ENCODE peak calls at places on chromosomes 7 and 10, in six cellular contexts. V is endodermal cell; J is upper lobe of right lung; C is upper lobe of left lung; T is CD8-positive, alpha-beta T cell; L is tibial nerve. E is an unnamed sample. For H3K4me1, the result is how much of the 10 kb centered on the place peaks cover.

GRCh38 chr7:64685741-64686140 is 19.8 kb downstream of the ZNF107 start:
- DNase-seq in L (no peak), V (no peak), T (no peak), C (no peak), J (no peak), E (no peak)

GRCh38 chr7:42082144-42082543 is 154.9 kb downstream of the GLI3 start:
- DNase-seq in J (no peak), V (no peak), T (no peak), C (no peak), L (no peak), E (no peak)

GRCh38 chr10:64430690-64431323 is 909.6 kb downstream of the REEP3 start:
- DNase-seq in C (no peak), V (peak), J (no peak), T (no peak), L (no peak), E (no peak)

GRCh38 chr10:9709849-9710248 is 1307.8 kb upstream of the CELF2 start:
- DNase-seq in J (no peak), L (no peak), T (no peak), C (no peak), V (no peak), E (no peak)

GRCh38 chr10:89029201-89029600 is 38.6 kb downstream of the FAS start:
- DNase-seq in V (no peak), L (no peak), J (no peak), C (no peak), T (no peak), E (no peak)

GRCh38 chr10:4353059-4353655 is 472.9 kb upstream of the AKR1E2 start:
- DNase-seq in V (peak), J (no peak), T (no peak), L (no peak), C (no peak), E (no peak)

GRCh38 chr7:64463636-64464375 is 99.1 kb downstream of the ZNF680 start:
- DNase-seq in L (peak), C (peak), T (no peak), V (no peak), J (no peak), E (peak)

GRCh38 chr7:44286182-44286617 is 39.2 kb downstream of the CAMK2B start:
- DNase-seq in C (peak), L (no peak), J (peak), V (peak), T (no peak), E (peak)

GRCh38 chr7:90961037-90961725 is 303.1 kb upstream of the FZD1 start:
- DNase-seq in T (no peak), J (no peak), V (no peak), C (no peak), L (no peak), E (no peak)

GRCh38 chr10:104045151-104046089 is 40.3 kb downstream of the COL17A1 start:
- DNase-seq in V (peak), C (peak), T (peak), J (no peak), L (no peak), E (no peak)

GRCh38 chr10:70743879-70744278 is 41.3 kb downstream of the TBATA start:
- DNase-seq in V (no peak), T (no peak), L (no peak), C (no peak), J (peak), E (peak)

GRCh38 chr10:3636356-3637181 is 148.4 kb downstream of the KLF6 start:
- DNase-seq in V (no peak), J (no peak), T (no peak), L (no peak), C (no peak), E (no peak)

GRCh38 chr7:27883726-27884125 is 143.8 kb downstream of the TAX1BP1 start:
- DNase-seq in J (no peak), V (no peak), C (no peak), L (no peak), T (no peak), E (no peak)

GRCh38 chr10:71359364-71360046 is 37.2 kb upstream of the CDH23 start:
- DNase-seq in V (no peak), C (no peak), L (no peak), J (peak), T (no peak), E (no peak)

GRCh38 chr7:108408294-108409004 is 47.8 kb downstream of the NRCAM start:
- DNase-seq in J (no peak), C (no peak), L (no peak), V (no peak), T (no peak), E (no peak)

GRCh38 chr7:44162785-44163395 is 21.8 kb upstream of the MYL7 start:
- DNase-seq in V (peak), C (no peak), L (no peak), T (no peak), J (no peak), E (no peak)

GRCh38 chr10:34249634-34250033 is 565.5 kb downstream of the PARD3 start:
- DNase-seq in V (peak), T (no peak), C (no peak), J (no peak), L (no peak), E (no peak)

GRCh38 chr10:83469719-83470336 is 669.5 kb upstream of the GHITM start:
- DNase-seq in V (no peak), T (no peak), L (no peak), J (no peak), C (no peak), E (no peak)

DNA sequence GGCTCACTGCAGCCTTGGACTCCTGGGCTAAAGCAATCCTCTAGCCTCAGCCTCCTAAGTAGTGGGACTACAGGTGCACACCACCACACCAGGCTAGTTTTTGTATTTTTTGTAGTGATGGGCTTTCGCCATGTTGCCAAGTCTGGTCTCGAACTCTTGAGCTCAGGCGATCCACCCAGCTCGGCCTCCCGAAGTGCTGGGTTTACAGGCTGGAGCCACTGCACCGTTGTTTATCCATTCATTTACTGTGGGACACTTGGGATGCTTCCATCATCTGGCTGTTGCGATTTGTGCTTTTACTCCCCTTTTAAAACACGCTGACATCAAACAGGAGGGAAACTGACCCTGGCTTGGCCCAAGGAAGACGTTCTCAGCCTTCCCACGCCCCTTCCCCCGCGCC is 30.5 kb upstream of the SMARCD3 start:
- DNase-seq in T (no peak), V (no peak), L (no peak), C (no peak), J (no peak), E (no peak)
- TF ChIP-seq CTCF in T (no peak), V (no peak), L (no peak), C (no peak), J (no peak), E (no peak)

DNA sequence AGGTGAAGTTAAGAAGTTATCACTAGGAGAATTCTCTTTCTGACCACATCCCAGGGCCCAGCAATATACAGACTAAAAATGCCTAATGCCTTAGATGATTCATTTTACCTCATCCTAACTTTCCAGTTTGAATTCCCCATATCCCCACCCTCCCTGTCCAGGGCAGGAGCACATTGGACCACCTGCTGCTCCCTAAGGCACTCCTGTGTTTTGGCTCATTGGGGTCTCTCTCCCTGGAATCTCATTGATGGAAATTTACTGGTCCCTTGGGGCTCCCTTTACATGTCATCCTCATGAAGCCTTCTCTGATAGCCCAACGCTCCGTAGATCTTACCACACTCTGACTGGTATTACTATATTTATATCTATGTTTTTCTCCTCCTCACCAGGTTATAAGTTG is 2.7 kb downstream of the IL2RA start:
- DNase-seq in T (peak), L (no peak), J (no peak), V (peak), C (no peak), E (no peak)
- H3K4me1 ChIP-seq in T (under half), L (under half), J (under half), V (under half), C (under half), E (under half)

GRCh38 chr10:47031251-47031952 is 120.2 kb downstream of the PTPN20 start:
- DNase-seq in T (peak), J (peak), C (peak), L (peak), V (peak), E (no peak)
- TF ChIP-seq CTCF in T (no peak), J (no peak), C (no peak), L (no peak), V (peak), E (no peak)

GRCh38 chr10:11142809-11143208 is 125.1 kb downstream of the CELF2 start:
- DNase-seq in C (no peak), L (no peak), T (no peak), J (no peak), V (no peak), E (no peak)

GRCh38 chr10:11144626-11145497 is 127.2 kb downstream of the CELF2 start:
- DNase-seq in J (no peak), T (peak), C (no peak), V (no peak), L (no peak), E (no peak)

GRCh38 chr10:11145498-11145855 is 127.8 kb downstream of the CELF2 start:
- DNase-seq in L (no peak), J (no peak), T (peak), C (peak), V (no peak), E (no peak)

GRCh38 chr10:11141571-11142091 is 124.0 kb downstream of the CELF2 start:
- DNase-seq in J (no peak), T (no peak), V (no peak), L (no peak), C (no peak), E (no peak)

GRCh38 chr10:11143240-11143639 is 125.6 kb downstream of the CELF2 start:
- DNase-seq in C (no peak), V (no peak), L (no peak), T (no peak), J (no peak), E (no peak)
- H3K4me1 ChIP-seq in C (under half), V (under half), L (half or more), T (half or more), J (under half), E (under half)

DNA sequence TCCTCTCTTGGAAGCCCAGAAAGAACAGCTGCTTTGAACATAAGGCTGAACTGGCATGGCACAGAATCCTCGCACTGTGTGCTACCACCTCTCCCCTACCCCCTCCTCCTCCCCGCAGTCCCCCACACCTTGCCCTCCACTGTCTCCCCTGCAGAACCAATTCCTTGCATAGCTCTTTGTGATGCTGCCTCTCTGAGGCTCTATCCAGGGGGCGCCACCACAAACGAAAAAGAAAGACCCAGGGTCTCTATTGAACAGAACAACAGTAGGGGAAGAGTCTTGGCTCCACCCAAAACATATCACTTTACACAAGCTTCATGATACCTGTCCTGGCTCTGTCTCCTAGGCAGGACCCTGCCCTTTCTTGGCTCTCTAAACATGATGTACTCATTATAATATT is 26.2 kb upstream of the EBLN1 start:
- DNase-seq in V (peak), T (no peak), L (no peak), C (no peak), J (no peak), E (no peak)
- TF ChIP-seq CTCF in V (peak), T (no peak), L (no peak), C (no peak), J (peak), E (no peak)

GRCh38 chr7:116546916-116547315 is 22.1 kb downstream of the CAV1 start:
- DNase-seq in L (no peak), T (no peak), C (no peak), V (no peak), J (no peak), E (no peak)

GRCh38 chr7:116547347-116547746 is 22.5 kb downstream of the CAV1 start:
- DNase-seq in L (no peak), C (no peak), V (no peak), J (no peak), T (no peak), E (no peak)

GRCh38 chr7:116548506-116548905 is 23.7 kb downstream of the CAV1 start:
- DNase-seq in C (no peak), J (no peak), T (no peak), V (no peak), L (peak), E (no peak)

GRCh38 chr7:116551692-116552091 is 26.9 kb downstream of the CAV1 start:
- DNase-seq in V (no peak), L (no peak), J (no peak), T (no peak), C (no peak), E (no peak)

DNA sequence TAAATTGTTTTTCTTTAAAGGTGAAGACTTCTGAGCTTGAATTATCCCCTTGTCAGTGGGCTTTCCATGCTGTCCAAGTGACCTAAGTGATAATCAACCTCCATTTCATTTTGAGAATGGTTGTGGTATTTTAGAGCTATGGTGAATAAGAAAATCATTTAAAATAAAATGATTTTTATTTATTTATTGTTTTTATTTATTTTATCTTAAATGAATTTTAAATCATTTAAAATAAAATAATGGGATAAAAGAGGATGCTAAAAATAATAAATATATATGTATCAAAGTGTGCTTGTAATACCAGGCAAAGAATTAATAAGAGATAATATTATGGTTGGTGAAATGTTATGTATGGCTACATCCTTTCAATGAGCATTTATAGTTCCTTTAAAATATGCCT is 24.5 kb downstream of the CAV1 start:
- DNase-seq in V (no peak), J (no peak), C (no peak), T (no peak), L (no peak), E (no peak)
- H3K4me1 ChIP-seq in V (under half), J (under half), C (under half), T (under half), L (half or more), E (under half)